ENCODE peak calls at places on chromosomes 13 and 19, in eight cellular contexts. B is endothelial cell of umbilical vein, Q is A549, J is HCT116, T is K562, U is H1, D is HepG2, P is GM12878. S is an unnamed sample.

GRCh38 chr13:34349091-34349722 is 531.3 kb downstream of the RFC3 start:
- DNase-seq in P (no peak), D (no peak), U (no peak), B (peak; percentile 81), J (no peak), T (no peak), Q (peak; percentile 79), S (no peak)

GRCh38 chr19:50558039-50558438 is 10.2 kb downstream of the LRRC4B start:
- DNase-seq in Q (no peak), B (no peak), P (no peak), J (no peak), U (no peak), T (no peak), D (no peak), S (no peak)

GRCh38 chr19:7515471-7516226 is at the start of gene ZNF358:
- DNase-seq in B (peak; percentile 44), Q (peak; percentile 50), T (peak; percentile 82), J (no peak), P (no peak), U (no peak), D (peak; percentile 31), S (peak; percentile 76)

GRCh38 chr19:51016798-51017683 is 2.5 kb downstream of the KLK10 start:
- DNase-seq in B (peak; percentile 39), Q (peak; percentile 87), D (peak; percentile 31), T (peak; percentile 80), P (no peak), J (peak; percentile 83), U (peak; percentile 75), S (peak; percentile 66)

GRCh38 chr13:46831588-46832194 is 34.7 kb upstream of the ESD start:
- DNase-seq in T (peak; percentile 57), D (peak; percentile 22), P (no peak), U (no peak), Q (peak; percentile 40), J (peak; percentile 51), B (peak; percentile 60), S (peak; percentile 70)

GRCh38 chr19:29525901-29526729 is at the start of gene VSTM2B:
- DNase-seq in Q (no peak), U (no peak), D (no peak), B (no peak), P (no peak), T (no peak), J (no peak), S (no peak)

GRCh38 chr19:8097681-8098567 is 45.4 kb downstream of the CCL25 start:
- DNase-seq in U (no peak), B (no peak), T (no peak), P (no peak), D (no peak), Q (no peak), J (no peak), S (no peak)

GRCh38 chr13:111902726-111903125 is 164.2 kb upstream of the SOX1 start:
- DNase-seq in D (no peak), U (no peak), P (no peak), T (no peak), Q (no peak), J (no peak), B (no peak), S (no peak)

GRCh38 chr19:5156231-5156986 is 184.2 kb downstream of the PTPRS start:
- DNase-seq in D (no peak), T (no peak), U (no peak), Q (no peak), B (no peak), P (no peak), J (no peak), S (no peak)
- TF ChIP-seq MAX in D (no peak), T (no peak), U (no peak), Q (no peak), B (no peak), P (no peak), J (no peak), S (no peak)

GRCh38 chr19:801861-802496 is 4.7 kb downstream of the PTBP1 start:
- DNase-seq in P (no peak), Q (no peak), T (no peak), U (no peak), B (peak; percentile 57), D (no peak), J (no peak), S (no peak)
- TF ChIP-seq POLR2A in P (peak; percentile 56), Q (no peak), T (peak; percentile 17), U (no peak), B (no peak), D (no peak), J (no peak), S (no peak)

DNA sequence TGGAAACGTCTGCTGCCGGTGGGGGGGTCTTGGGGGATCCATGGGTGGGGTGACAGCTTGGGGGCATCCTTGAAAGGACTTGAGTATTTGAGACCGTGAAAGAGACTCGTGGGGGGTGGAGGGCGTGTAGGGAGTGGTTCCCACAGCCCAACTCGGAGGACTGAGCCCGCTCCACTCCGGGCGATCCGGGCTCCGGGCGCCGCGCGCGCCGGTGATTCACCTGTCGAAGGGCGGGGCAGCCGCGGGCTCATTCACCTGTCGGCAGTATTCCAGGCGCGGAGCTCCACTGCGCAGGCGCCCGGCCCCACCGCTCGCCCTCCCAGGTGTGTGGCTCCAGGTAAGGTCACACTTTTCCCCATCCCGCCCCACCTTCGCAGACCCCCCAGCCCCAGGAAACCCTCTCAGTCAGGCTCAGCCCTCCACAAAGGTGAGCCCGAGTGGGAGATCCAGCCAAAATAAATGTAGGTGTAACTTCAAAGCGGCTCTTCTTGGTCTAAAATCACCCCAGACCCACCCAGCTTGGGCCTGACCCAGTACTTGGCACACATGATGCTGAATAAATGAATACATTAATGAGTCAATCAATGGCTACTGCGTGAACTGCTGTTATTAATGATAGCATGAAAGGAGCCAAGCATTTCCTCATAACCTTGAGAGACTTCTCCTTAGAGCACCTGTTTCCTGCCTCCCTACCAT is 4.7 kb downstream of the NOTCH3 start:
- DNase-seq in B (no peak), U (no peak), D (no peak), J (peak; percentile 73), T (no peak), Q (no peak), P (no peak), S (no peak)
- TF ChIP-seq MAX in B (no peak), U (no peak), D (no peak), J (peak; percentile 7), T (no peak), Q (no peak), P (no peak), S (no peak)

DNA sequence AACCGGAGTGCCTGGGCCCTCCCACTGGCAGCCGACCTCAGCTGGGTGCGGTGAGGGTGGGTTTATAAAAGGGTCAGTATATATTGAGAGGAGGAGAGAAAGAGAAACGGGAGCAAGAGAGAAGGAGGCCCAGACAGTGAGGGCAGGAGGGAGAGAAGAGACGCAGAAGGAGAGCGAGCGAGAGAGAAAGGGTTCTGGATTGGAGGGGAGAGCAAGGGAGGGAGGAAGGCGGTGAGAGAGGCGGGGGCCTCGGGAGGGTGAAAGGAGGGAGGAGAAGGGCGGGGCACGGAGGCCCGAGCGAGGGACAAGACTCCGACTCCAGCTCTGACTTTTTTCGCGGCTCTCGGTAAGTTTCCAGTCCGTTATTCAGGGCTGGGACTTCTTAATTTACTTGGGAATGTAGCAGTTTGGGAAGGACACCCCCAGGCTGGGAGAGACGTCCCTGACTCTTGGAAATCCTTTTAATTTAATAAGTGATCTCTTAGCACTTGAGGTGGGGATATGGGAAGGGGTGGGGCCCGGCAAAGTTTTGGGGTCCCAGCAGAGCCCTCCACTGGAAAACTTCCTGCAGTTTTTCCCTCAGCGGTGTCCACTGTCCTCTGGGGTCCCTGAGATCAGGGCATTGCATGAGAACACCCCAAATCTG is at the start of gene EMP3:
- DNase-seq in U (no peak), Q (peak; percentile 92), D (no peak), P (peak; percentile 38), J (peak; percentile 63), B (peak; percentile 80), T (peak; percentile 94), S (peak; percentile 99)
- TF ChIP-seq POLR2A in U (no peak), Q (peak; percentile 52), D (no peak), P (peak; percentile 76), J (peak; percentile 81), B (peak; percentile 94), T (peak; percentile 94), S (no peak)

DNA sequence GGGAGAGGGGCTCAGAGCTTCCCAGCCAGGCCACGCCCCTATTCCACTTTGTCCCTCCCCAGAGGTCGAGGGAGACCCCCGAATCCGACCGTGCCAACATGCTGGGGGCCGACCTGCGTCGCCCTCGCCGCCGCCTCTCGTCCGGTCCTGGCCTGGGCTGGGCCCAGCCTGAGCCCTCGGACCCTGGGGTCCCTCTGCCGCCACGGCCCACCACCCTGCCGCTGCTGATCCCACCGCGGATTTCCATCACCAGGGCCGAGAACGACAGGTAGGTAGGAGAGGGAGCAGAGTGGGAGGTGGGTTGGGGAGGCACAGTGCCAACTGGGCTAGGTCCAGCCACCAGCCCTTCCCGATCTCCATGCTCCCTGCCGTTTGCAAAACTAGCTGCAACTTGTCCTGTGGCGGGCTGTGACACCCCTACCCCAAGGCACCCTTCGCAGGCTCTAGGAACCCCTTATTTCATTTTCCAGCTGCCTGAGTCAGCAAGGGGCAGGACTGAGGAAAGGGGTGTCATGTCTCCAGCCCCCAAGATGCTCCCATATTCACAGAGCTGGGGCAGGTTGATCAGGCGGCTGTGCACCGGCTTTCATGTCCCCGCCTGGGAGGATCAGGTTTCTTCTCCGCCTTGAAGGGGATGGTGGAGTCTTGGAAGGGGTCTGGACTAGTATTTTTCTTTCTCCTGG is 2.6 kb upstream of the PDE4A start:
- DNase-seq in J (no peak), Q (no peak), U (no peak), P (no peak), B (no peak), D (no peak), T (peak; percentile 71), S (peak; percentile 56)
- TF ChIP-seq MAX in J (no peak), Q (no peak), U (no peak), P (no peak), B (no peak), D (no peak), T (no peak), S (no peak)

DNA sequence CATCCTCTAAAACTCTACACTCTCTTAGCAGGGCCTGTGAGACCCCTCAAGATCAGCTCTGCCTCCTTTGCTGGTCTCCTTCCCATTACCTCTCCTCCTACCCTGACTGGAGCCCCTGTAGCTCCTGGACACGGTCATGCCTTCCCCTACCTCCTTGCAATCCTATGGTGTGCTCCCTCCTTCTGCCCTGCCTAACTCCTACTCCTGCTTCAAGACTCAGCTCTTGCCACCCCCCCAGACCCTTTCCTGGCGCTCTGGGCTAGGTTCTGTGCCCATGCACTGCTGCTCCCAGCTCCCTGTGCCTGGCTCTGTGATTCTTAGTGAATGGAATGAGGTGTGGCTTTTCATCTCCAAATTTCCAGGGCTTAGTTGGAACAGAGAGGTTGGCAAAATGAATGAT is 28.0 kb upstream of the TPTE2 start:
- DNase-seq in P (no peak), B (no peak), J (no peak), D (no peak), T (no peak), Q (no peak), U (no peak), S (no peak)
- TF ChIP-seq POLR2A in P (no peak), B (no peak), J (no peak), D (no peak), T (no peak), Q (no peak), U (no peak), S (no peak)

GRCh38 chr13:24716446-24716845 is 36.2 kb downstream of the ATP12A start:
- DNase-seq in D (no peak), P (no peak), U (no peak), J (no peak), Q (no peak), B (no peak), T (no peak), S (no peak)
- TF ChIP-seq MAX in D (no peak), P (no peak), U (no peak), J (no peak), Q (no peak), B (no peak), T (no peak), S (no peak)